ENCODE peak calls at places on chromosomes 2 and 18, in eight cellular contexts. One of them, this sample, is unnamed.

GRCh38 chr2:197052371-197052770 is 125.9 kb upstream of the PGAP1 start:
- DNase-seq in endothelial cell of umbilical vein: no peak
- DNase-seq in cardiac muscle cell: no peak
- DNase-seq in uterus: no peak
- DNase-seq in left ventricle myocardium inferior: no peak
- DNase-seq in spleen: no peak
- DNase-seq in AG04450: no peak
- DNase-seq in H1: no peak
- DNase-seq in this sample: no peak

GRCh38 chr18:27605107-27605834 is 420.2 kb upstream of the CHST9 start:
- DNase-seq in endothelial cell of umbilical vein: peak; percentile 49
- DNase-seq in cardiac muscle cell: peak; percentile 90
- DNase-seq in uterus: peak; percentile 18
- DNase-seq in left ventricle myocardium inferior: no peak
- DNase-seq in spleen: no peak
- DNase-seq in AG04450: peak; percentile 36
- DNase-seq in H1: no peak
- DNase-seq in this sample: no peak

GRCh38 chr2:201406077-201406662 is 45.1 kb downstream of the TRAK2 start:
- DNase-seq in endothelial cell of umbilical vein: peak; percentile 63
- DNase-seq in cardiac muscle cell: peak; percentile 93
- DNase-seq in uterus: peak; percentile 74
- DNase-seq in left ventricle myocardium inferior: no peak
- DNase-seq in spleen: no peak
- DNase-seq in AG04450: peak; percentile 39
- DNase-seq in H1: no peak
- DNase-seq in this sample: no peak

GRCh38 chr2:98804736-98805135 is 73.8 kb upstream of the MGAT4A start:
- DNase-seq in endothelial cell of umbilical vein: no peak
- DNase-seq in cardiac muscle cell: no peak
- DNase-seq in uterus: no peak
- DNase-seq in left ventricle myocardium inferior: no peak
- DNase-seq in spleen: no peak
- DNase-seq in AG04450: no peak
- DNase-seq in H1: no peak
- DNase-seq in this sample: no peak

GRCh38 chr2:64793701-64794100 is 140.0 kb upstream of the SERTAD2 start:
- DNase-seq in endothelial cell of umbilical vein: no peak
- DNase-seq in cardiac muscle cell: no peak
- DNase-seq in uterus: no peak
- DNase-seq in left ventricle myocardium inferior: no peak
- DNase-seq in spleen: no peak
- DNase-seq in AG04450: no peak
- DNase-seq in H1: no peak
- DNase-seq in this sample: no peak

GRCh38 chr2:104857262-104858221 is 3.6 kb downstream of the POU3F3 start:
- DNase-seq in endothelial cell of umbilical vein: no peak
- DNase-seq in cardiac muscle cell: no peak
- DNase-seq in uterus: no peak
- DNase-seq in left ventricle myocardium inferior: no peak
- DNase-seq in spleen: no peak
- DNase-seq in AG04450: no peak
- DNase-seq in H1: no peak
- DNase-seq in this sample: no peak

GRCh38 chr2:97751752-97752151 is 38.4 kb downstream of the ZAP70 start:
- DNase-seq in endothelial cell of umbilical vein: no peak
- DNase-seq in cardiac muscle cell: peak; percentile 36
- DNase-seq in uterus: no peak
- DNase-seq in left ventricle myocardium inferior: peak; percentile 22
- DNase-seq in spleen: peak; percentile 25
- DNase-seq in AG04450: no peak
- DNase-seq in H1: no peak
- DNase-seq in this sample: no peak

GRCh38 chr2:210528716-210529115 is 27.7 kb upstream of the CPS1 start:
- DNase-seq in endothelial cell of umbilical vein: no peak
- DNase-seq in cardiac muscle cell: no peak
- DNase-seq in uterus: no peak
- DNase-seq in left ventricle myocardium inferior: no peak
- DNase-seq in spleen: no peak
- DNase-seq in AG04450: no peak
- DNase-seq in H1: no peak
- DNase-seq in this sample: no peak

GRCh38 chr18:2985628-2986027 is 27.3 kb downstream of the LPIN2 start:
- DNase-seq in endothelial cell of umbilical vein: peak; percentile 48
- DNase-seq in cardiac muscle cell: peak; percentile 68
- DNase-seq in uterus: no peak
- DNase-seq in left ventricle myocardium inferior: no peak
- DNase-seq in spleen: no peak
- DNase-seq in AG04450: no peak
- DNase-seq in H1: no peak
- DNase-seq in this sample: no peak

GRCh38 chr18:30566877-30567276 is 475.7 kb downstream of the DSC3 start:
- DNase-seq in endothelial cell of umbilical vein: no peak
- DNase-seq in cardiac muscle cell: no peak
- DNase-seq in uterus: no peak
- DNase-seq in left ventricle myocardium inferior: no peak
- DNase-seq in spleen: no peak
- DNase-seq in AG04450: no peak
- DNase-seq in H1: no peak
- DNase-seq in this sample: no peak

GRCh38 chr2:99238599-99238998 is 16.9 kb downstream of the LYG2 start:
- DNase-seq in endothelial cell of umbilical vein: no peak
- DNase-seq in cardiac muscle cell: no peak
- DNase-seq in uterus: no peak
- DNase-seq in left ventricle myocardium inferior: no peak
- DNase-seq in spleen: no peak
- DNase-seq in AG04450: no peak
- DNase-seq in H1: no peak
- DNase-seq in this sample: no peak

GRCh38 chr2:9057939-9058761 is 54.7 kb upstream of the MBOAT2 start:
- DNase-seq in endothelial cell of umbilical vein: no peak
- DNase-seq in cardiac muscle cell: peak; percentile 90
- DNase-seq in uterus: no peak
- DNase-seq in left ventricle myocardium inferior: no peak
- DNase-seq in spleen: no peak
- DNase-seq in AG04450: no peak
- DNase-seq in H1: no peak
- DNase-seq in this sample: no peak

GRCh38 chr18:32771169-32771751 is 1.6 kb downstream of the KLHL14 start:
- DNase-seq in endothelial cell of umbilical vein: no peak
- DNase-seq in cardiac muscle cell: no peak
- DNase-seq in uterus: no peak
- DNase-seq in left ventricle myocardium inferior: no peak
- DNase-seq in spleen: peak; percentile 84
- DNase-seq in AG04450: no peak
- DNase-seq in H1: no peak
- DNase-seq in this sample: no peak

GRCh38 chr2:238247841-238248440 is 8.1 kb upstream of the HES6 start:
- DNase-seq in endothelial cell of umbilical vein: no peak
- DNase-seq in cardiac muscle cell: no peak
- DNase-seq in uterus: no peak
- DNase-seq in left ventricle myocardium inferior: no peak
- DNase-seq in spleen: peak; percentile 51
- DNase-seq in AG04450: no peak
- DNase-seq in H1: no peak
- DNase-seq in this sample: no peak

GRCh38 chr18:80233201-80233835 is 14.0 kb downstream of the PARD6G start:
- DNase-seq in endothelial cell of umbilical vein: no peak
- DNase-seq in cardiac muscle cell: no peak
- DNase-seq in uterus: no peak
- DNase-seq in left ventricle myocardium inferior: no peak
- DNase-seq in spleen: no peak
- DNase-seq in AG04450: no peak
- DNase-seq in H1: no peak
- DNase-seq in this sample: no peak

GRCh38 chr2:33491685-33492084 is 15.2 kb downstream of the RASGRP3 start:
- DNase-seq in endothelial cell of umbilical vein: no peak
- DNase-seq in cardiac muscle cell: no peak
- DNase-seq in uterus: no peak
- DNase-seq in left ventricle myocardium inferior: no peak
- DNase-seq in spleen: no peak
- DNase-seq in AG04450: no peak
- DNase-seq in H1: no peak
- DNase-seq in this sample: no peak

GRCh38 chr2:149050188-149050587 is 11.7 kb downstream of the LYPD6B start:
- DNase-seq in endothelial cell of umbilical vein: no peak
- DNase-seq in cardiac muscle cell: peak; percentile 52
- DNase-seq in uterus: no peak
- DNase-seq in left ventricle myocardium inferior: no peak
- DNase-seq in spleen: no peak
- DNase-seq in AG04450: no peak
- DNase-seq in H1: no peak
- DNase-seq in this sample: no peak

GRCh38 chr2:74507926-74508520 is 528 bp upstream of the PCGF1 start:
- DNase-seq in endothelial cell of umbilical vein: peak; percentile 21
- DNase-seq in cardiac muscle cell: peak; percentile 58
- DNase-seq in uterus: no peak
- DNase-seq in left ventricle myocardium inferior: no peak
- DNase-seq in spleen: peak; percentile 88
- DNase-seq in AG04450: no peak
- DNase-seq in H1: no peak
- DNase-seq in this sample: no peak

GRCh38 chr2:223026357-223027110 is 25.5 kb upstream of the KCNE4 start:
- DNase-seq in endothelial cell of umbilical vein: peak; percentile 89
- DNase-seq in cardiac muscle cell: peak; percentile 36
- DNase-seq in uterus: no peak
- DNase-seq in left ventricle myocardium inferior: no peak
- DNase-seq in spleen: no peak
- DNase-seq in AG04450: no peak
- DNase-seq in H1: no peak
- DNase-seq in this sample: no peak

DNA sequence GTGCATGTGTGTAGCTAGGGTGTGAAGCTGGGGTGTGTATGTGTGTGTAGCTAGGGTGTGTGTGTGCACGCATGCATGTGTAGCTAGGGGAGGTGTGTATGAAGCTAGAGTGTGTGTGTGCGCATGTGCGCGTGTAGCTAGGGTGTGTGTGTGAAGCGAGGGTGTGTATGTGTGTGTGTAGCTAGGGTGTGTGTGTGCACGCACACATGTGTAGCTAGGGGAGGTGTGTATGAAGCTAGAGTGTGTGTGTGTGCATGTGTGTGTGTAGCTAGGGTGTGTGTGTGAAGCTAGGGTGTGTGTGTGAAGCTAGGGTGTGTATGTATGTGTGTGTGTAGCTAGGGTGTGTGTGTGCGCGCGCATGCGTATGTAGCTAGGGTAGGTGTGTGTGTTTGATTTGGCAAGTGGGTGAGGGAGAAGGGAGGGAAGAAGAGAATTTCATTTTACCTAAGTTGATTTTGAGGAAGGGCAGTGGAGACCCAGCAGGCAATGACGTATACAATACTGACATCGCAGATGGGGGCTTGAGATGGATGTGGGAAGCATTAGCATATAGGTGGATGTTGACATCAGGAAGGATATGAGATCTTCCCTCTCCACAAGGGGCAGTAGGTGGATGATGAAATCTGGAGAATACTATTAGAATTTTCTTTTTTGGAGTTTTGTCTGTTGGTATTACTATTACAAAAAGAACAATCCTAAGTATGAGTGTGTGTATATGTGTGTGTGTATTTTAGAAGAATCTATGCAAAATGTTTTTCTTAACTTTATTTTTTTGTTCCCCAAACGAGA is 70.7 kb downstream of the PRELID3A start:
- DNase-seq in endothelial cell of umbilical vein: no peak
- DNase-seq in cardiac muscle cell: no peak
- DNase-seq in uterus: no peak
- DNase-seq in left ventricle myocardium inferior: no peak
- DNase-seq in spleen: no peak
- DNase-seq in AG04450: no peak
- DNase-seq in H1: no peak
- DNase-seq in this sample: no peak
- TF ChIP-seq CTCF in endothelial cell of umbilical vein: no peak
- TF ChIP-seq CTCF in cardiac muscle cell: no peak
- TF ChIP-seq CTCF in uterus: no peak
- TF ChIP-seq CTCF in left ventricle myocardium inferior: no peak
- TF ChIP-seq CTCF in spleen: no peak
- TF ChIP-seq CTCF in AG04450: no peak
- TF ChIP-seq CTCF in H1: no peak
- TF ChIP-seq CTCF in this sample: no peak

GRCh38 chr2:57218206-57218605 is 828.4 kb upstream of the VRK2 start:
- DNase-seq in endothelial cell of umbilical vein: no peak
- DNase-seq in cardiac muscle cell: no peak
- DNase-seq in uterus: no peak
- DNase-seq in left ventricle myocardium inferior: peak; percentile 62
- DNase-seq in spleen: no peak
- DNase-seq in AG04450: no peak
- DNase-seq in H1: no peak
- DNase-seq in this sample: no peak

DNA sequence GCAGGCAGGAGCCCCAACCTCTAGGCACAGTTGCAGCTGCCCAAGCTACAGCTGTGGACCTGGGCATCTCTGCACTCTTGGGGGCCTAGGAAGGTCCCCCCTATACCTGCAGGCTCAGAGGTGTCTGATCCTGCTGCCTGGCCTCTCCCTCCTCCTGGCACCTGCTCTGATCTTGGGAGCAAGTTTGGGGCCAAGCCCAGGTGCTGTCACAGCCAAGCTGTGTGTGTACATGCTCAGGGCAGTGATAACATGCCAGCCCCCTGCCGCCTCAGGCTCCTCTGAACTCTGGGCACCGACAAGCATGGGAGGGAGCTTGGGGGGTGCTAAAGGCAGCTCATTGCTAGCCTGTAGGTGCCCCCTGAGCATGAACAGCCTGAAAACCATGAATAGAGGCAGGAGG is 829.6 kb upstream of the VRK2 start:
- DNase-seq in endothelial cell of umbilical vein: no peak
- DNase-seq in cardiac muscle cell: no peak
- DNase-seq in uterus: no peak
- DNase-seq in left ventricle myocardium inferior: no peak
- DNase-seq in spleen: no peak
- DNase-seq in AG04450: no peak
- DNase-seq in H1: no peak
- DNase-seq in this sample: no peak
- H3K27ac ChIP-seq in endothelial cell of umbilical vein: no peak overlapping the region
- H3K27ac ChIP-seq in cardiac muscle cell: no peak overlapping the region
- H3K27ac ChIP-seq in uterus: no peak overlapping the region
- H3K27ac ChIP-seq in left ventricle myocardium inferior: no peak overlapping the region
- H3K27ac ChIP-seq in spleen: no peak overlapping the region
- H3K27ac ChIP-seq in AG04450: no peak overlapping the region
- H3K27ac ChIP-seq in H1: no peak overlapping the region
- H3K27ac ChIP-seq in this sample: no peak overlapping the region

DNA sequence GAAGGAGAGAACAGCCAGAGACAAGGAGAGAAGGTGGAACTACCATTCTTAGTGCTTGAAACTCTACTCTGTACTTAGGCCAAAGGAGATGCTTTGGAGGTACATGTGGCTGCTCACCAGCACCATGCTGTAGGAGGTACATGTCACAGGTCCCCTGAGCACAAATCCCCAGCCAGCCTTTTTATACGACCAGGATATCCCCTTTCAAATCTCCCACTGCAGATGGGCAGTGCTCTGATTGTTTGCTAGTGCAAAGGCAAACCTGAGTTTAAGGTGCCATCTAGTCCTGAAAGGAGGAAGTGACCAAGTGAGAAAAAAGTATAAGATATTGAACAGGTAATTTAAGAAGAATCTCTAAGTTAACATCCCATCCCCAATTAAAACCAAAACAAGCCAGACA is 17.1 kb upstream of the TTC21B start:
- DNase-seq in endothelial cell of umbilical vein: no peak
- DNase-seq in cardiac muscle cell: no peak
- DNase-seq in uterus: no peak
- DNase-seq in left ventricle myocardium inferior: no peak
- DNase-seq in spleen: no peak
- DNase-seq in AG04450: no peak
- DNase-seq in H1: no peak
- DNase-seq in this sample: no peak
- TF ChIP-seq CTCF in endothelial cell of umbilical vein: no peak
- TF ChIP-seq CTCF in cardiac muscle cell: no peak
- TF ChIP-seq CTCF in uterus: no peak
- TF ChIP-seq CTCF in left ventricle myocardium inferior: no peak
- TF ChIP-seq CTCF in spleen: no peak
- TF ChIP-seq CTCF in AG04450: no peak
- TF ChIP-seq CTCF in H1: no peak
- TF ChIP-seq CTCF in this sample: no peak

GRCh38 chr2:195561205-195562032 is 95.6 kb upstream of the SLC39A10 start:
- DNase-seq in endothelial cell of umbilical vein: no peak
- DNase-seq in cardiac muscle cell: peak; percentile 85
- DNase-seq in uterus: no peak
- DNase-seq in left ventricle myocardium inferior: no peak
- DNase-seq in spleen: peak; percentile 70
- DNase-seq in AG04450: peak; percentile 94
- DNase-seq in H1: no peak
- DNase-seq in this sample: no peak
- H3K27ac ChIP-seq in endothelial cell of umbilical vein: no peak overlapping the region
- H3K27ac ChIP-seq in cardiac muscle cell: no peak overlapping the region
- H3K27ac ChIP-seq in uterus: no peak overlapping the region
- H3K27ac ChIP-seq in left ventricle myocardium inferior: no peak overlapping the region
- H3K27ac ChIP-seq in spleen: peak overlapping the region; percentile 87
- H3K27ac ChIP-seq in AG04450: peak overlapping the region; percentile 96
- H3K27ac ChIP-seq in H1: no peak overlapping the region
- H3K27ac ChIP-seq in this sample: no peak overlapping the region

This sample was measured in esophagus squamous epithelium.